ENCODE peak calls at places on chromosomes 3 and 15, in seven cellular contexts. I, L, H, C, K, Z and D are unnamed samples.

GRCh38 chr3:57464801-57465200 is 79.3 kb downstream of the DNAH12 start:
- DNase-seq in I (no peak), L (no peak), H (no peak), C (no peak), K (no peak), Z (no peak), D (no peak)

GRCh38 chr3:133830071-133830470 is 24.5 kb downstream of the SRPRB start:
- DNase-seq in I (no peak), L (no peak), H (no peak), C (no peak), K (no peak), Z (peak; percentile 39), D (peak; percentile 34)

GRCh38 chr3:126454799-126455198 is 20.9 kb downstream of the ZXDC start:
- DNase-seq in I (no peak), L (no peak), H (no peak), C (peak; percentile 47), K (no peak), Z (no peak), D (no peak)

GRCh38 chr3:64150527-64151238 is 74.6 kb downstream of the PRICKLE2 start:
- DNase-seq in I (peak; percentile 92), L (no peak), H (peak; percentile 86), C (peak; percentile 83), K (no peak), Z (peak; percentile 80), D (no peak)

GRCh38 chr3:119408243-119408950 is 55.0 kb downstream of the TMEM39A start:
- DNase-seq in I (no peak), L (no peak), H (no peak), C (no peak), K (no peak), Z (no peak), D (no peak)

GRCh38 chr3:172213765-172214358 is 174.5 kb downstream of the FNDC3B start:
- DNase-seq in I (no peak), L (no peak), H (no peak), C (no peak), K (no peak), Z (no peak), D (no peak)

GRCh38 chr3:63364909-63365308 is 86.8 kb downstream of the SYNPR start:
- DNase-seq in I (no peak), L (no peak), H (no peak), C (no peak), K (no peak), Z (no peak), D (no peak)

GRCh38 chr3:126982522-126983175 is at the start of gene PLXNA1:
- DNase-seq in I (peak; percentile 88), L (peak; percentile 90), H (peak; percentile 87), C (peak; percentile 91), K (peak; percentile 81), Z (peak; percentile 100), D (peak; percentile 84)

GRCh38 chr3:196339044-196339443 is 856 bp upstream of the TM4SF19 start:
- DNase-seq in I (no peak), L (no peak), H (no peak), C (no peak), K (no peak), Z (no peak), D (no peak)

GRCh38 chr15:58498821-58499580 is 67.2 kb downstream of the LIPC start:
- DNase-seq in I (no peak), L (no peak), H (no peak), C (no peak), K (no peak), Z (peak; percentile 86), D (no peak)

GRCh38 chr15:62962101-62962995 is 80.2 kb upstream of the TPM1 start:
- DNase-seq in I (no peak), L (no peak), H (no peak), C (peak; percentile 58), K (no peak), Z (no peak), D (no peak)

GRCh38 chr15:70356919-70357318 is 259.2 kb upstream of the TLE3 start:
- DNase-seq in I (no peak), L (no peak), H (no peak), C (peak; percentile 52), K (no peak), Z (peak; percentile 92), D (no peak)

GRCh38 chr3:33441322-33441976 is 1.2 kb upstream of the UBP1 start:
- DNase-seq in I (no peak), L (no peak), H (no peak), C (peak; percentile 87), K (no peak), Z (no peak), D (no peak)

GRCh38 chr3:72629191-72629611 is 219.0 kb downstream of the SHQ1 start:
- DNase-seq in I (no peak), L (no peak), H (no peak), C (no peak), K (no peak), Z (no peak), D (no peak)

GRCh38 chr3:12479919-12480425 is 4.3 kb upstream of the TSEN2 start:
- DNase-seq in I (no peak), L (no peak), H (no peak), C (no peak), K (peak; percentile 51), Z (peak; percentile 86), D (peak; percentile 29)

GRCh38 chr3:71515640-71516383 is 67.7 kb downstream of the FOXP1 start:
- DNase-seq in I (no peak), L (no peak), H (no peak), C (no peak), K (no peak), Z (no peak), D (no peak)
- H3K36me3 ChIP-seq in I (no peaks in the 10 kb centered on the region), L (no peaks in the 10 kb centered on the region), H (no peaks in the 10 kb centered on the region), C (no peaks in the 10 kb centered on the region), K (no peaks in the 10 kb centered on the region), Z (no peaks in the 10 kb centered on the region), D (no peaks in the 10 kb centered on the region)

DNA sequence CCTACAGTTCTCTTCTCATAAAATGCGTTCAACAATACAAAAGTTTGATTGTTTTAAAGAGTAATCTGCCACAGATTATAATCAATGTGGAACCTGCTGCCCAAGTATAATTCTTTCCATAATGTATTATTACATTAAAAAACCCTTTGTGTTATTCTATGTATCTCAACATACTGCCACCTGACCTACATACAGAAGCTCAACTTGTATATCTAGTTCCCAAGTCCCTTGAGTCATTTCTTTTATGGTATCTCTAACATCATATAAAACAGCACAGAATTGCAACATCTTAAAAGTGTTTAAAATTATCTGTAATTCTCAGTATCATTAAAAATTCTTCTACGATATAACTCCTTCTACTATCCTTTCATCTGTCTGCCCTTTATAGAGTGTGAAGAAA is 70.3 kb downstream of the TBL1XR1 start:
- DNase-seq in I (no peak), L (no peak), H (no peak), C (no peak), K (no peak), Z (no peak), D (no peak)
- H3K4me3 ChIP-seq in I (no peak overlapping the region), L (no peak overlapping the region), H (no peak overlapping the region), C (no peak overlapping the region), K (no peak overlapping the region), Z (no peak overlapping the region), D (no peak overlapping the region)

GRCh38 chr3:59774613-59775012 is 724.8 kb upstream of the CFAP20DC start:
- DNase-seq in I (no peak), L (no peak), H (no peak), C (no peak), K (no peak), Z (peak; percentile 36), D (no peak)
- H3K27ac ChIP-seq in I (no peak overlapping the region), L (no peak overlapping the region), H (no peak overlapping the region), C (no peak overlapping the region), K (no peak overlapping the region), Z (peak overlapping the region; percentile 79), D (no peak overlapping the region)

GRCh38 chr3:74301058-74301457 is 313.4 kb downstream of the CNTN3 start:
- DNase-seq in I (no peak), L (no peak), H (no peak), C (no peak), K (no peak), Z (no peak), D (no peak)
- H3K36me3 ChIP-seq in I (no peaks in the 10 kb centered on the region), L (no peaks in the 10 kb centered on the region), H (no peaks in the 10 kb centered on the region), C (no peaks in the 10 kb centered on the region), K (no peaks in the 10 kb centered on the region), Z (no peaks in the 10 kb centered on the region), D (no peaks in the 10 kb centered on the region)

GRCh38 chr3:51963951-51964451 is 3.3 kb downstream of the PCBP4 start:
- DNase-seq in I (no peak), L (no peak), H (no peak), C (no peak), K (no peak), Z (no peak), D (no peak)
- H3K4me3 ChIP-seq in I (no peak overlapping the region), L (no peak overlapping the region), H (no peak overlapping the region), C (no peak overlapping the region), K (no peak overlapping the region), Z (no peak overlapping the region), D (no peak overlapping the region)